ENCODE peak calls at places on chromosome 11, in four cellular contexts. One of them, this sample, is unnamed.

GRCh38 chr11:31607914-31608313 is 98.3 kb downstream of the ELP4 start:
- DNase-seq in activated T-cell treated with anti-CD3 and anti-CD28 coated beads, Interleukin-2, amount 50 U/mL, for 72 hours: no peak
- DNase-seq in RWPE1: no peak
- DNase-seq in GDM1: no peak
- DNase-seq in this sample: no peak

GRCh38 chr11:34395916-34396555 is 38.2 kb upstream of the ABTB2 start:
- DNase-seq in RWPE1: peak
- DNase-seq in activated T-cell treated with anti-CD3 and anti-CD28 coated beads, Interleukin-2, amount 50 U/mL, for 72 hours: no peak
- DNase-seq in GDM1: no peak
- DNase-seq in this sample: no peak

GRCh38 chr11:62033191-62034044 is 66.0 kb upstream of the FTH1 start:
- DNase-seq in GDM1: no peak
- DNase-seq in activated T-cell treated with anti-CD3 and anti-CD28 coated beads, Interleukin-2, amount 50 U/mL, for 72 hours: no peak
- DNase-seq in RWPE1: peak
- DNase-seq in this sample: no peak

GRCh38 chr11:69657911-69658605 is 17.1 kb downstream of the LTO1 start:
- DNase-seq in GDM1: no peak
- DNase-seq in activated T-cell treated with anti-CD3 and anti-CD28 coated beads, Interleukin-2, amount 50 U/mL, for 72 hours: no peak
- DNase-seq in RWPE1: no peak
- DNase-seq in this sample: no peak

GRCh38 chr11:61149624-61150615 is 11.3 kb downstream of the VPS37C start:
- DNase-seq in GDM1: no peak
- DNase-seq in RWPE1: peak
- DNase-seq in activated T-cell treated with anti-CD3 and anti-CD28 coated beads, Interleukin-2, amount 50 U/mL, for 72 hours: no peak
- DNase-seq in this sample: no peak

GRCh38 chr11:124511739-124512138 is 31.7 kb downstream of the OR8B12 start:
- DNase-seq in RWPE1: no peak
- DNase-seq in activated T-cell treated with anti-CD3 and anti-CD28 coated beads, Interleukin-2, amount 50 U/mL, for 72 hours: no peak
- DNase-seq in GDM1: no peak
- DNase-seq in this sample: no peak

GRCh38 chr11:1705121-1706052 is 8.4 kb downstream of the KRTAP5-6 start:
- DNase-seq in activated T-cell treated with anti-CD3 and anti-CD28 coated beads, Interleukin-2, amount 50 U/mL, for 72 hours: no peak
- DNase-seq in GDM1: no peak
- DNase-seq in RWPE1: no peak
- DNase-seq in this sample: no peak

GRCh38 chr11:130737866-130738431 is 178.3 kb downstream of the SNX19 start:
- DNase-seq in GDM1: no peak
- DNase-seq in RWPE1: no peak
- DNase-seq in activated T-cell treated with anti-CD3 and anti-CD28 coated beads, Interleukin-2, amount 50 U/mL, for 72 hours: no peak
- DNase-seq in this sample: no peak

GRCh38 chr11:203945-204586 is 3.1 kb downstream of the BET1L start:
- DNase-seq in RWPE1: no peak
- DNase-seq in GDM1: no peak
- DNase-seq in activated T-cell treated with anti-CD3 and anti-CD28 coated beads, Interleukin-2, amount 50 U/mL, for 72 hours: no peak
- DNase-seq in this sample: no peak

GRCh38 chr11:36091256-36091811 is 147.5 kb downstream of the LDLRAD3 start:
- DNase-seq in RWPE1: no peak
- DNase-seq in GDM1: no peak
- DNase-seq in activated T-cell treated with anti-CD3 and anti-CD28 coated beads, Interleukin-2, amount 50 U/mL, for 72 hours: no peak
- DNase-seq in this sample: no peak

GRCh38 chr11:48052183-48053040 is 72.1 kb downstream of the PTPRJ start:
- DNase-seq in GDM1: no peak
- DNase-seq in activated T-cell treated with anti-CD3 and anti-CD28 coated beads, Interleukin-2, amount 50 U/mL, for 72 hours: no peak
- DNase-seq in RWPE1: peak
- DNase-seq in this sample: no peak

GRCh38 chr11:87597696-87598095 is 560.0 kb downstream of the TMEM135 start:
- DNase-seq in RWPE1: no peak
- DNase-seq in GDM1: no peak
- DNase-seq in activated T-cell treated with anti-CD3 and anti-CD28 coated beads, Interleukin-2, amount 50 U/mL, for 72 hours: no peak
- DNase-seq in this sample: no peak

GRCh38 chr11:44793350-44794090 is 66.8 kb downstream of the TSPAN18 start:
- DNase-seq in RWPE1: no peak
- DNase-seq in activated T-cell treated with anti-CD3 and anti-CD28 coated beads, Interleukin-2, amount 50 U/mL, for 72 hours: no peak
- DNase-seq in GDM1: no peak
- DNase-seq in this sample: no peak